ENCODE peak calls at places on chromosomes 12 and 14, in seven cellular contexts. M is NCI-H460, C is heart left ventricle, B is occipital lobe, Q is activated gamma-delta T cell treated with Interleukin-2 at 50 U/mL for 16 hours, W is NCI-H510A treated with DMSO at 0.1 percent for 48 hours, V is SW 1271. U is an unnamed sample.

GRCh38 chr14:45362505-45362904 is 109.5 kb upstream of the MIS18BP1 start:
- DNase-seq in V (no peak), W (no peak), M (no peak), B (no peak), C (no peak), Q (no peak), U (no peak)

GRCh38 chr12:110244829-110245228 is 36.2 kb upstream of the ATP2A2 start:
- DNase-seq in B (no peak), W (no peak), C (peak; percentile 73), M (no peak), Q (no peak), V (no peak), U (no peak)

GRCh38 chr12:105523164-105524057 is 192.9 kb downstream of the C12orf75 start:
- DNase-seq in W (no peak), B (no peak), C (peak; percentile 85), M (no peak), V (no peak), Q (no peak), U (no peak)

GRCh38 chr12:30624009-30624408 is 71.7 kb downstream of the IPO8 start:
- DNase-seq in V (no peak), M (no peak), C (no peak), W (no peak), B (no peak), Q (no peak), U (no peak)

GRCh38 chr12:12159988-12160387 is 89.2 kb downstream of the BCL2L14 start:
- DNase-seq in Q (no peak), W (no peak), V (no peak), C (no peak), M (no peak), B (no peak), U (no peak)

GRCh38 chr14:89899917-89900680 is 54.4 kb downstream of the EFCAB11 start:
- DNase-seq in V (no peak), B (no peak), M (peak; percentile 9), C (no peak), W (peak; percentile 26), Q (no peak), U (no peak)

GRCh38 chr12:119869720-119870119 is 7.4 kb downstream of the CIT start:
- DNase-seq in M (peak; percentile 36), V (peak; percentile 64), W (no peak), B (no peak), C (no peak), Q (no peak), U (no peak)

GRCh38 chr14:90624732-90625444 is 191.3 kb downstream of the TTC7B start:
- DNase-seq in Q (no peak), C (no peak), B (no peak), W (peak; percentile 50), V (no peak), M (no peak), U (no peak)

GRCh38 chr12:16385779-16386646 is 38.6 kb downstream of the MGST1 start:
- DNase-seq in M (peak; percentile 39), V (no peak), Q (no peak), C (peak; percentile 22), W (peak; percentile 88), B (peak; percentile 35), U (peak; percentile 68)

GRCh38 chr14:35331605-35332516 is 39.7 kb downstream of the PSMA6 start:
- DNase-seq in B (no peak), M (no peak), W (peak; percentile 85), C (no peak), V (no peak), Q (no peak), U (no peak)

GRCh38 chr12:49827351-49828099 is 688 bp downstream of the NCKAP5L start:
- DNase-seq in C (peak; percentile 79), W (peak; percentile 16), B (peak; percentile 40), Q (peak; percentile 40), V (no peak), M (peak; percentile 18), U (peak; percentile 13)

GRCh38 chr12:21559855-21560569 is 33.9 kb downstream of the SPX start:
- DNase-seq in W (no peak), Q (no peak), V (no peak), C (no peak), M (peak; percentile 67), B (no peak), U (no peak)

GRCh38 chr14:44352212-44352611 is 154.9 kb downstream of the FSCB start:
- DNase-seq in B (no peak), W (no peak), C (no peak), Q (no peak), V (no peak), M (no peak), U (no peak)

GRCh38 chr12:131260970-131261369 is 307.3 kb downstream of the ADGRD1 start:
- DNase-seq in M (no peak), W (no peak), C (no peak), Q (no peak), V (no peak), B (no peak), U (no peak)

GRCh38 chr12:54981796-54982195 is 2.8 kb downstream of the TESPA1 start:
- DNase-seq in B (no peak), C (no peak), Q (no peak), M (no peak), W (no peak), V (no peak), U (no peak)

GRCh38 chr12:33605776-33606175 is 166.2 kb upstream of the SYT10 start:
- DNase-seq in C (no peak), B (no peak), W (no peak), Q (no peak), V (no peak), M (no peak), U (peak; percentile 31)

GRCh38 chr14:51867753-51868152 is 7.3 kb downstream of the GNG2 start:
- DNase-seq in W (no peak), Q (no peak), M (no peak), V (no peak), C (no peak), B (no peak), U (no peak)

GRCh38 chr12:12534134-12534866 is 28.4 kb downstream of the DUSP16 start:
- DNase-seq in V (no peak), W (peak; percentile 31), C (no peak), Q (no peak), M (no peak), B (no peak), U (no peak)